ENCODE peak calls at places on chromosomes 12 and 14, in ten cellular contexts. B, X, J, S, P, G, M, O, C and K are unnamed samples.

GRCh38 chr12:83823386-83824045 is 1089.1 kb downstream of the SLC6A15 start:
- DNase-seq in B (no peak), X (peak), J (peak), S (peak), P (peak), G (no peak), M (peak), O (peak), C (peak), K (peak)

GRCh38 chr14:65879218-65880009 is 466.9 kb downstream of the FUT8 start:
- DNase-seq in B (no peak), X (no peak), J (no peak), S (no peak), P (no peak), G (no peak), M (no peak), O (peak), C (no peak), K (no peak)

GRCh38 chr12:100868487-100868886 is 73.9 kb downstream of the ANO4 start:
- DNase-seq in B (no peak), X (no peak), J (peak), S (no peak), P (no peak), G (no peak), M (no peak), O (peak), C (no peak), K (no peak)

GRCh38 chr14:45680531-45680930 is 427.5 kb upstream of the MIS18BP1 start:
- DNase-seq in B (no peak), X (no peak), J (no peak), S (no peak), P (no peak), G (no peak), M (no peak), O (no peak), C (no peak), K (no peak)

GRCh38 chr12:14769462-14769836 is 33.8 kb downstream of the WBP11 start:
- DNase-seq in B (no peak), X (peak), J (peak), S (peak), P (peak), G (no peak), M (peak), O (peak), C (no peak), K (peak)

GRCh38 chr12:10453144-10453543 is at the start of gene KLRC1:
- DNase-seq in B (no peak), X (no peak), J (no peak), S (no peak), P (no peak), G (no peak), M (no peak), O (no peak), C (no peak), K (no peak)

GRCh38 chr12:116492703-116493324 is 66.4 kb upstream of the MAP1LC3B2 start:
- DNase-seq in B (no peak), X (no peak), J (peak), S (no peak), P (no peak), G (no peak), M (no peak), O (peak), C (peak), K (peak)

GRCh38 chr12:52494518-52494917 is 1.5 kb upstream of the KRT6A start:
- DNase-seq in B (no peak), X (no peak), J (peak), S (no peak), P (no peak), G (no peak), M (no peak), O (peak), C (no peak), K (no peak)

GRCh38 chr14:93171366-93171765 is 13.3 kb downstream of the MOAP1 start:
- DNase-seq in B (no peak), X (no peak), J (no peak), S (no peak), P (no peak), G (no peak), M (no peak), O (no peak), C (no peak), K (no peak)

GRCh38 chr14:68820536-68820935 is 27.7 kb upstream of the ZFP36L1 start:
- DNase-seq in B (no peak), X (no peak), J (no peak), S (no peak), P (no peak), G (no peak), M (no peak), O (no peak), C (no peak), K (no peak)

GRCh38 chr12:26204612-26205289 is 9.4 kb downstream of the SSPN start:
- DNase-seq in B (no peak), X (no peak), J (no peak), S (no peak), P (peak), G (no peak), M (no peak), O (peak), C (no peak), K (no peak)

GRCh38 chr14:96156804-96157760 is 47.6 kb upstream of the BDKRB2 start:
- DNase-seq in B (no peak), X (peak), J (no peak), S (no peak), P (no peak), G (no peak), M (no peak), O (no peak), C (no peak), K (peak)

GRCh38 chr12:64695550-64695949 is 63.7 kb downstream of the GNS start:
- DNase-seq in B (no peak), X (no peak), J (no peak), S (no peak), P (no peak), G (no peak), M (no peak), O (no peak), C (no peak), K (peak)

GRCh38 chr14:89231426-89232113 is 185.5 kb downstream of the FOXN3 start:
- DNase-seq in B (no peak), X (no peak), J (no peak), S (no peak), P (no peak), G (no peak), M (no peak), O (no peak), C (no peak), K (no peak)

GRCh38 chr14:82060219-82060618 is 526.6 kb upstream of the SEL1L start:
- DNase-seq in B (no peak), X (no peak), J (peak), S (no peak), P (no peak), G (no peak), M (no peak), O (no peak), C (no peak), K (peak)

GRCh38 chr14:39015964-39016577 is 87.0 kb downstream of the SEC23A start:
- DNase-seq in B (no peak), X (no peak), J (no peak), S (no peak), P (no peak), G (no peak), M (no peak), O (peak), C (no peak), K (no peak)